ENCODE peak calls at places on chromosomes 16 and 17, in ten cellular contexts. One of them, this sample, is unnamed.
A peak's percentile ranks its signal among the peaks of the same experiment; 100 is the strongest.

GRCh38 chr16:535446-536405 is 8.2 kb downstream of the CAPN15 start:
- DNase-seq in Daoy: peak; percentile 94
- DNase-seq in fibroblast of the conjunctiva: peak; percentile 26
- DNase-seq in T-cell: no peak
- DNase-seq in activated CD8-positive, alpha-beta memory T cell treated with anti-CD3 and anti-CD28 coated beads for 1 hour: no peak
- DNase-seq in COR-L47: no peak
- DNase-seq in anterior cingulate cortex: no peak
- DNase-seq in endothelial cell: no peak
- DNase-seq in progenitor cell of endocrine pancreas: no peak
- DNase-seq in body of pancreas: peak; percentile 69
- DNase-seq in this sample: peak; percentile 95

GRCh38 chr16:11670171-11671131 is 2.2 kb downstream of the SNN start:
- DNase-seq in Daoy: no peak
- DNase-seq in fibroblast of the conjunctiva: no peak
- DNase-seq in T-cell: peak; percentile 22
- DNase-seq in activated CD8-positive, alpha-beta memory T cell treated with anti-CD3 and anti-CD28 coated beads for 1 hour: no peak
- DNase-seq in COR-L47: no peak
- DNase-seq in anterior cingulate cortex: no peak
- DNase-seq in endothelial cell: no peak
- DNase-seq in progenitor cell of endocrine pancreas: no peak
- DNase-seq in body of pancreas: peak; percentile 74
- DNase-seq in this sample: no peak

GRCh38 chr17:77327181-77327565 is 186.4 kb downstream of the SEC14L1 start:
- DNase-seq in Daoy: no peak
- DNase-seq in fibroblast of the conjunctiva: no peak
- DNase-seq in T-cell: no peak
- DNase-seq in activated CD8-positive, alpha-beta memory T cell treated with anti-CD3 and anti-CD28 coated beads for 1 hour: no peak
- DNase-seq in COR-L47: no peak
- DNase-seq in anterior cingulate cortex: no peak
- DNase-seq in endothelial cell: no peak
- DNase-seq in progenitor cell of endocrine pancreas: no peak
- DNase-seq in body of pancreas: no peak
- DNase-seq in this sample: no peak

GRCh38 chr16:66588981-66589713 is 9.9 kb downstream of the CMTM2 start:
- DNase-seq in Daoy: peak; percentile 55
- DNase-seq in fibroblast of the conjunctiva: peak; percentile 23
- DNase-seq in T-cell: peak; percentile 66
- DNase-seq in activated CD8-positive, alpha-beta memory T cell treated with anti-CD3 and anti-CD28 coated beads for 1 hour: peak; percentile 43
- DNase-seq in COR-L47: no peak
- DNase-seq in anterior cingulate cortex: no peak
- DNase-seq in endothelial cell: peak; percentile 36
- DNase-seq in progenitor cell of endocrine pancreas: no peak
- DNase-seq in body of pancreas: no peak
- DNase-seq in this sample: peak; percentile 58

GRCh38 chr16:3655791-3656490 is 1.4 kb downstream of the DNASE1 start:
- DNase-seq in Daoy: no peak
- DNase-seq in fibroblast of the conjunctiva: no peak
- DNase-seq in T-cell: no peak
- DNase-seq in activated CD8-positive, alpha-beta memory T cell treated with anti-CD3 and anti-CD28 coated beads for 1 hour: no peak
- DNase-seq in COR-L47: no peak
- DNase-seq in anterior cingulate cortex: no peak
- DNase-seq in endothelial cell: no peak
- DNase-seq in progenitor cell of endocrine pancreas: no peak
- DNase-seq in body of pancreas: peak; percentile 72
- DNase-seq in this sample: no peak

GRCh38 chr16:51540259-51540658 is 389.2 kb upstream of the SALL1 start:
- DNase-seq in Daoy: no peak
- DNase-seq in fibroblast of the conjunctiva: no peak
- DNase-seq in T-cell: no peak
- DNase-seq in activated CD8-positive, alpha-beta memory T cell treated with anti-CD3 and anti-CD28 coated beads for 1 hour: no peak
- DNase-seq in COR-L47: no peak
- DNase-seq in anterior cingulate cortex: no peak
- DNase-seq in endothelial cell: no peak
- DNase-seq in progenitor cell of endocrine pancreas: no peak
- DNase-seq in body of pancreas: no peak
- DNase-seq in this sample: peak; percentile 79

GRCh38 chr16:85513180-85513579 is 99.9 kb upstream of the GSE1 start:
- DNase-seq in Daoy: no peak
- DNase-seq in fibroblast of the conjunctiva: no peak
- DNase-seq in T-cell: no peak
- DNase-seq in activated CD8-positive, alpha-beta memory T cell treated with anti-CD3 and anti-CD28 coated beads for 1 hour: no peak
- DNase-seq in COR-L47: no peak
- DNase-seq in anterior cingulate cortex: no peak
- DNase-seq in endothelial cell: no peak
- DNase-seq in progenitor cell of endocrine pancreas: no peak
- DNase-seq in body of pancreas: no peak
- DNase-seq in this sample: no peak

GRCh38 chr16:83953796-83954576 is 946 bp downstream of the OSGIN1 start:
- DNase-seq in Daoy: peak; percentile 42
- DNase-seq in fibroblast of the conjunctiva: no peak
- DNase-seq in T-cell: no peak
- DNase-seq in activated CD8-positive, alpha-beta memory T cell treated with anti-CD3 and anti-CD28 coated beads for 1 hour: no peak
- DNase-seq in COR-L47: peak; percentile 21
- DNase-seq in anterior cingulate cortex: no peak
- DNase-seq in endothelial cell: no peak
- DNase-seq in progenitor cell of endocrine pancreas: no peak
- DNase-seq in body of pancreas: peak; percentile 43
- DNase-seq in this sample: peak; percentile 76

GRCh38 chr16:28977703-28978641 is 3.4 kb downstream of the SPNS1 start:
- DNase-seq in Daoy: no peak
- DNase-seq in fibroblast of the conjunctiva: no peak
- DNase-seq in T-cell: no peak
- DNase-seq in activated CD8-positive, alpha-beta memory T cell treated with anti-CD3 and anti-CD28 coated beads for 1 hour: no peak
- DNase-seq in COR-L47: no peak
- DNase-seq in anterior cingulate cortex: no peak
- DNase-seq in endothelial cell: no peak
- DNase-seq in progenitor cell of endocrine pancreas: peak; percentile 38
- DNase-seq in body of pancreas: no peak
- DNase-seq in this sample: no peak

GRCh38 chr17:73360961-73361761 is 49.4 kb upstream of the CDC42EP4 start:
- DNase-seq in Daoy: no peak
- DNase-seq in fibroblast of the conjunctiva: no peak
- DNase-seq in T-cell: no peak
- DNase-seq in activated CD8-positive, alpha-beta memory T cell treated with anti-CD3 and anti-CD28 coated beads for 1 hour: no peak
- DNase-seq in COR-L47: peak; percentile 55
- DNase-seq in anterior cingulate cortex: no peak
- DNase-seq in endothelial cell: peak; percentile 20
- DNase-seq in progenitor cell of endocrine pancreas: peak; percentile 63
- DNase-seq in body of pancreas: peak; percentile 33
- DNase-seq in this sample: no peak

GRCh38 chr16:81005644-81006471 is 827 bp downstream of the CMC2 start:
- DNase-seq in Daoy: no peak
- DNase-seq in fibroblast of the conjunctiva: no peak
- DNase-seq in T-cell: no peak
- DNase-seq in activated CD8-positive, alpha-beta memory T cell treated with anti-CD3 and anti-CD28 coated beads for 1 hour: no peak
- DNase-seq in COR-L47: no peak
- DNase-seq in anterior cingulate cortex: no peak
- DNase-seq in endothelial cell: no peak
- DNase-seq in progenitor cell of endocrine pancreas: peak; percentile 12
- DNase-seq in body of pancreas: no peak
- DNase-seq in this sample: no peak

GRCh38 chr17:30278032-30278431 is 13.7 kb downstream of the BLMH start:
- DNase-seq in Daoy: no peak
- DNase-seq in fibroblast of the conjunctiva: peak; percentile 29
- DNase-seq in T-cell: no peak
- DNase-seq in activated CD8-positive, alpha-beta memory T cell treated with anti-CD3 and anti-CD28 coated beads for 1 hour: no peak
- DNase-seq in COR-L47: peak; percentile 29
- DNase-seq in anterior cingulate cortex: no peak
- DNase-seq in endothelial cell: peak; percentile 23
- DNase-seq in progenitor cell of endocrine pancreas: no peak
- DNase-seq in body of pancreas: peak; percentile 39
- DNase-seq in this sample: peak; percentile 21

GRCh38 chr16:86074651-86075487 is 175.9 kb downstream of the IRF8 start:
- DNase-seq in Daoy: peak; percentile 66
- DNase-seq in fibroblast of the conjunctiva: no peak
- DNase-seq in T-cell: no peak
- DNase-seq in activated CD8-positive, alpha-beta memory T cell treated with anti-CD3 and anti-CD28 coated beads for 1 hour: no peak
- DNase-seq in COR-L47: no peak
- DNase-seq in anterior cingulate cortex: no peak
- DNase-seq in endothelial cell: peak; percentile 27
- DNase-seq in progenitor cell of endocrine pancreas: no peak
- DNase-seq in body of pancreas: peak; percentile 9
- DNase-seq in this sample: no peak

GRCh38 chr17:78173025-78173715 is 4.8 kb downstream of the SYNGR2 start:
- DNase-seq in Daoy: no peak
- DNase-seq in fibroblast of the conjunctiva: no peak
- DNase-seq in T-cell: no peak
- DNase-seq in activated CD8-positive, alpha-beta memory T cell treated with anti-CD3 and anti-CD28 coated beads for 1 hour: no peak
- DNase-seq in COR-L47: no peak
- DNase-seq in anterior cingulate cortex: no peak
- DNase-seq in endothelial cell: no peak
- DNase-seq in progenitor cell of endocrine pancreas: no peak
- DNase-seq in body of pancreas: no peak
- DNase-seq in this sample: no peak

GRCh38 chr16:81748476-81749198 is 30.5 kb upstream of the PLCG2 start:
- DNase-seq in Daoy: no peak
- DNase-seq in fibroblast of the conjunctiva: no peak
- DNase-seq in T-cell: no peak
- DNase-seq in activated CD8-positive, alpha-beta memory T cell treated with anti-CD3 and anti-CD28 coated beads for 1 hour: no peak
- DNase-seq in COR-L47: no peak
- DNase-seq in anterior cingulate cortex: no peak
- DNase-seq in endothelial cell: no peak
- DNase-seq in progenitor cell of endocrine pancreas: no peak
- DNase-seq in body of pancreas: no peak
- DNase-seq in this sample: no peak

GRCh38 chr17:39926135-39926587 is 1.2 kb downstream of the ORMDL3 start:
- DNase-seq in Daoy: no peak
- DNase-seq in fibroblast of the conjunctiva: no peak
- DNase-seq in T-cell: no peak
- DNase-seq in activated CD8-positive, alpha-beta memory T cell treated with anti-CD3 and anti-CD28 coated beads for 1 hour: no peak
- DNase-seq in COR-L47: no peak
- DNase-seq in anterior cingulate cortex: no peak
- DNase-seq in endothelial cell: no peak
- DNase-seq in progenitor cell of endocrine pancreas: no peak
- DNase-seq in body of pancreas: no peak
- DNase-seq in this sample: no peak

GRCh38 chr17:31695456-31696090 is 163.5 kb downstream of the COPRS start:
- DNase-seq in Daoy: no peak
- DNase-seq in fibroblast of the conjunctiva: no peak
- DNase-seq in T-cell: no peak
- DNase-seq in activated CD8-positive, alpha-beta memory T cell treated with anti-CD3 and anti-CD28 coated beads for 1 hour: no peak
- DNase-seq in COR-L47: no peak
- DNase-seq in anterior cingulate cortex: no peak
- DNase-seq in endothelial cell: no peak
- DNase-seq in progenitor cell of endocrine pancreas: no peak
- DNase-seq in body of pancreas: no peak
- DNase-seq in this sample: no peak

GRCh38 chr16:72291531-72291981 is 119.6 kb upstream of the PMFBP1 start:
- DNase-seq in Daoy: peak; percentile 71
- DNase-seq in fibroblast of the conjunctiva: peak; percentile 94
- DNase-seq in T-cell: no peak
- DNase-seq in activated CD8-positive, alpha-beta memory T cell treated with anti-CD3 and anti-CD28 coated beads for 1 hour: no peak
- DNase-seq in COR-L47: no peak
- DNase-seq in anterior cingulate cortex: no peak
- DNase-seq in endothelial cell: no peak
- DNase-seq in progenitor cell of endocrine pancreas: no peak
- DNase-seq in body of pancreas: no peak
- DNase-seq in this sample: peak; percentile 90

GRCh38 chr17:75604034-75604695 is 16.6 kb downstream of the MYO15B start:
- DNase-seq in Daoy: no peak
- DNase-seq in fibroblast of the conjunctiva: no peak
- DNase-seq in T-cell: no peak
- DNase-seq in activated CD8-positive, alpha-beta memory T cell treated with anti-CD3 and anti-CD28 coated beads for 1 hour: no peak
- DNase-seq in COR-L47: no peak
- DNase-seq in anterior cingulate cortex: no peak
- DNase-seq in endothelial cell: no peak
- DNase-seq in progenitor cell of endocrine pancreas: no peak
- DNase-seq in body of pancreas: no peak
- DNase-seq in this sample: peak; percentile 68

GRCh38 chr17:21252289-21252874 is 828 bp downstream of the NATD1 start:
- DNase-seq in Daoy: no peak
- DNase-seq in fibroblast of the conjunctiva: no peak
- DNase-seq in T-cell: no peak
- DNase-seq in activated CD8-positive, alpha-beta memory T cell treated with anti-CD3 and anti-CD28 coated beads for 1 hour: no peak
- DNase-seq in COR-L47: no peak
- DNase-seq in anterior cingulate cortex: no peak
- DNase-seq in endothelial cell: no peak
- DNase-seq in progenitor cell of endocrine pancreas: no peak
- DNase-seq in body of pancreas: no peak
- DNase-seq in this sample: no peak

GRCh38 chr16:9123871-9124270 is 32.4 kb downstream of the HAPSTR1 start:
- DNase-seq in Daoy: peak; percentile 52
- DNase-seq in fibroblast of the conjunctiva: no peak
- DNase-seq in T-cell: no peak
- DNase-seq in activated CD8-positive, alpha-beta memory T cell treated with anti-CD3 and anti-CD28 coated beads for 1 hour: no peak
- DNase-seq in COR-L47: peak; percentile 23
- DNase-seq in anterior cingulate cortex: no peak
- DNase-seq in endothelial cell: no peak
- DNase-seq in progenitor cell of endocrine pancreas: no peak
- DNase-seq in body of pancreas: peak; percentile 76
- DNase-seq in this sample: peak; percentile 88

GRCh38 chr17:48605991-48606891 is 1.5 kb upstream of the HOXB6 start:
- DNase-seq in Daoy: no peak
- DNase-seq in fibroblast of the conjunctiva: no peak
- DNase-seq in T-cell: no peak
- DNase-seq in activated CD8-positive, alpha-beta memory T cell treated with anti-CD3 and anti-CD28 coated beads for 1 hour: no peak
- DNase-seq in COR-L47: no peak
- DNase-seq in anterior cingulate cortex: no peak
- DNase-seq in endothelial cell: no peak
- DNase-seq in progenitor cell of endocrine pancreas: no peak
- DNase-seq in body of pancreas: no peak
- DNase-seq in this sample: no peak

GRCh38 chr16:76443981-76444380 is 166.8 kb downstream of the CNTNAP4 start:
- DNase-seq in Daoy: no peak
- DNase-seq in fibroblast of the conjunctiva: no peak
- DNase-seq in T-cell: no peak
- DNase-seq in activated CD8-positive, alpha-beta memory T cell treated with anti-CD3 and anti-CD28 coated beads for 1 hour: no peak
- DNase-seq in COR-L47: no peak
- DNase-seq in anterior cingulate cortex: no peak
- DNase-seq in endothelial cell: no peak
- DNase-seq in progenitor cell of endocrine pancreas: no peak
- DNase-seq in body of pancreas: no peak
- DNase-seq in this sample: no peak

GRCh38 chr17:64458756-64459155 is 9.8 kb downstream of the MILR1 start:
- DNase-seq in Daoy: no peak
- DNase-seq in fibroblast of the conjunctiva: no peak
- DNase-seq in T-cell: no peak
- DNase-seq in activated CD8-positive, alpha-beta memory T cell treated with anti-CD3 and anti-CD28 coated beads for 1 hour: no peak
- DNase-seq in COR-L47: no peak
- DNase-seq in anterior cingulate cortex: no peak
- DNase-seq in endothelial cell: no peak
- DNase-seq in progenitor cell of endocrine pancreas: no peak
- DNase-seq in body of pancreas: no peak
- DNase-seq in this sample: no peak

GRCh38 chr17:76847031-76847430 is 21.2 kb upstream of the MGAT5B start:
- DNase-seq in Daoy: no peak
- DNase-seq in fibroblast of the conjunctiva: no peak
- DNase-seq in T-cell: no peak
- DNase-seq in activated CD8-positive, alpha-beta memory T cell treated with anti-CD3 and anti-CD28 coated beads for 1 hour: no peak
- DNase-seq in COR-L47: no peak
- DNase-seq in anterior cingulate cortex: no peak
- DNase-seq in endothelial cell: no peak
- DNase-seq in progenitor cell of endocrine pancreas: no peak
- DNase-seq in body of pancreas: no peak
- DNase-seq in this sample: no peak

GRCh38 chr16:86306046-86306644 is 204.2 kb upstream of the FOXF1 start:
- DNase-seq in Daoy: no peak
- DNase-seq in fibroblast of the conjunctiva: peak; percentile 9
- DNase-seq in T-cell: no peak
- DNase-seq in activated CD8-positive, alpha-beta memory T cell treated with anti-CD3 and anti-CD28 coated beads for 1 hour: no peak
- DNase-seq in COR-L47: no peak
- DNase-seq in anterior cingulate cortex: no peak
- DNase-seq in endothelial cell: no peak
- DNase-seq in progenitor cell of endocrine pancreas: no peak
- DNase-seq in body of pancreas: no peak
- DNase-seq in this sample: no peak

GRCh38 chr17:19648475-19649406 is at the start of gene ALDH3A2:
- DNase-seq in Daoy: peak; percentile 98
- DNase-seq in fibroblast of the conjunctiva: peak; percentile 88
- DNase-seq in T-cell: peak; percentile 90
- DNase-seq in activated CD8-positive, alpha-beta memory T cell treated with anti-CD3 and anti-CD28 coated beads for 1 hour: peak; percentile 92
- DNase-seq in COR-L47: peak; percentile 77
- DNase-seq in anterior cingulate cortex: peak; percentile 90
- DNase-seq in endothelial cell: peak; percentile 94
- DNase-seq in progenitor cell of endocrine pancreas: peak; percentile 95
- DNase-seq in body of pancreas: peak; percentile 95
- DNase-seq in this sample: peak; percentile 94

GRCh38 chr16:71484006-71484893 is 4.9 kb downstream of the ZNF19 start:
- DNase-seq in Daoy: peak; percentile 89
- DNase-seq in fibroblast of the conjunctiva: peak; percentile 82
- DNase-seq in T-cell: peak; percentile 82
- DNase-seq in activated CD8-positive, alpha-beta memory T cell treated with anti-CD3 and anti-CD28 coated beads for 1 hour: peak; percentile 54
- DNase-seq in COR-L47: peak; percentile 81
- DNase-seq in anterior cingulate cortex: peak; percentile 48
- DNase-seq in endothelial cell: peak; percentile 63
- DNase-seq in progenitor cell of endocrine pancreas: peak; percentile 48
- DNase-seq in body of pancreas: peak; percentile 85
- DNase-seq in this sample: peak; percentile 73